ENCODE peak calls at places on chromosomes 12 and 14, in six cellular contexts. One of them, this sample, is unnamed.

GRCh38 chr14:104939666-104940410 is 15.2 kb downstream of the PLD4 start:
- DNase-seq in mesothelial cell of epicardium: no peak
- DNase-seq in kidney: peak; percentile 48
- DNase-seq in tibial artery: peak; percentile 25
- DNase-seq in stimulated activated CD4-positive, alpha-beta T cell treated with anti-CD3 and anti-CD28 coated beads, Interleukin-2, amount 100 ng/mL, for 48 hours: no peak
- DNase-seq in RCC 7860: no peak
- DNase-seq in this sample: no peak

GRCh38 chr12:93098077-93098476 is 169.0 kb upstream of the EEA1 start:
- DNase-seq in mesothelial cell of epicardium: no peak
- DNase-seq in kidney: no peak
- DNase-seq in tibial artery: peak; percentile 71
- DNase-seq in stimulated activated CD4-positive, alpha-beta T cell treated with anti-CD3 and anti-CD28 coated beads, Interleukin-2, amount 100 ng/mL, for 48 hours: peak; percentile 76
- DNase-seq in RCC 7860: no peak
- DNase-seq in this sample: peak; percentile 71

GRCh38 chr12:131583085-131583712 is 127.7 kb upstream of the SFSWAP start:
- DNase-seq in mesothelial cell of epicardium: no peak
- DNase-seq in kidney: no peak
- DNase-seq in tibial artery: no peak
- DNase-seq in stimulated activated CD4-positive, alpha-beta T cell treated with anti-CD3 and anti-CD28 coated beads, Interleukin-2, amount 100 ng/mL, for 48 hours: no peak
- DNase-seq in RCC 7860: no peak
- DNase-seq in this sample: no peak

GRCh38 chr14:92917041-92917940 is 5.7 kb upstream of the CHGA start:
- DNase-seq in mesothelial cell of epicardium: no peak
- DNase-seq in kidney: no peak
- DNase-seq in tibial artery: no peak
- DNase-seq in stimulated activated CD4-positive, alpha-beta T cell treated with anti-CD3 and anti-CD28 coated beads, Interleukin-2, amount 100 ng/mL, for 48 hours: no peak
- DNase-seq in RCC 7860: no peak
- DNase-seq in this sample: no peak

GRCh38 chr14:98956181-98956580 is 315.8 kb downstream of the BCL11B start:
- DNase-seq in mesothelial cell of epicardium: no peak
- DNase-seq in kidney: no peak
- DNase-seq in tibial artery: no peak
- DNase-seq in stimulated activated CD4-positive, alpha-beta T cell treated with anti-CD3 and anti-CD28 coated beads, Interleukin-2, amount 100 ng/mL, for 48 hours: no peak
- DNase-seq in RCC 7860: no peak
- DNase-seq in this sample: no peak

GRCh38 chr12:79555006-79555925 is 135.5 kb downstream of the PAWR start:
- DNase-seq in mesothelial cell of epicardium: no peak
- DNase-seq in kidney: no peak
- DNase-seq in tibial artery: no peak
- DNase-seq in stimulated activated CD4-positive, alpha-beta T cell treated with anti-CD3 and anti-CD28 coated beads, Interleukin-2, amount 100 ng/mL, for 48 hours: no peak
- DNase-seq in RCC 7860: peak; percentile 72
- DNase-seq in this sample: no peak

GRCh38 chr12:104049278-104050257 is at the start of gene GLT8D2:
- DNase-seq in mesothelial cell of epicardium: peak; percentile 39
- DNase-seq in kidney: peak; percentile 78
- DNase-seq in tibial artery: peak; percentile 60
- DNase-seq in stimulated activated CD4-positive, alpha-beta T cell treated with anti-CD3 and anti-CD28 coated beads, Interleukin-2, amount 100 ng/mL, for 48 hours: no peak
- DNase-seq in RCC 7860: no peak
- DNase-seq in this sample: no peak

GRCh38 chr14:54253195-54253947 is 143.4 kb upstream of the CDKN3 start:
- DNase-seq in mesothelial cell of epicardium: no peak
- DNase-seq in kidney: no peak
- DNase-seq in tibial artery: no peak
- DNase-seq in stimulated activated CD4-positive, alpha-beta T cell treated with anti-CD3 and anti-CD28 coated beads, Interleukin-2, amount 100 ng/mL, for 48 hours: peak; percentile 2
- DNase-seq in RCC 7860: peak; percentile 87
- DNase-seq in this sample: no peak

GRCh38 chr14:81137316-81137715 is 83.4 kb downstream of the GTF2A1 start:
- DNase-seq in mesothelial cell of epicardium: no peak
- DNase-seq in kidney: no peak
- DNase-seq in tibial artery: no peak
- DNase-seq in stimulated activated CD4-positive, alpha-beta T cell treated with anti-CD3 and anti-CD28 coated beads, Interleukin-2, amount 100 ng/mL, for 48 hours: no peak
- DNase-seq in RCC 7860: peak; percentile 87
- DNase-seq in this sample: no peak

GRCh38 chr14:97854918-97855317 is 1057.7 kb downstream of the VRK1 start:
- DNase-seq in mesothelial cell of epicardium: no peak
- DNase-seq in kidney: no peak
- DNase-seq in tibial artery: no peak
- DNase-seq in stimulated activated CD4-positive, alpha-beta T cell treated with anti-CD3 and anti-CD28 coated beads, Interleukin-2, amount 100 ng/mL, for 48 hours: no peak
- DNase-seq in RCC 7860: no peak
- DNase-seq in this sample: no peak

GRCh38 chr14:47039336-47039735 is 387.8 kb upstream of the RPL10L start:
- DNase-seq in mesothelial cell of epicardium: no peak
- DNase-seq in kidney: no peak
- DNase-seq in tibial artery: no peak
- DNase-seq in stimulated activated CD4-positive, alpha-beta T cell treated with anti-CD3 and anti-CD28 coated beads, Interleukin-2, amount 100 ng/mL, for 48 hours: no peak
- DNase-seq in RCC 7860: no peak
- DNase-seq in this sample: no peak

GRCh38 chr14:53539489-53540126 is 386.5 kb upstream of the DDHD1 start:
- DNase-seq in mesothelial cell of epicardium: peak; percentile 68
- DNase-seq in kidney: peak; percentile 82
- DNase-seq in tibial artery: peak; percentile 73
- DNase-seq in stimulated activated CD4-positive, alpha-beta T cell treated with anti-CD3 and anti-CD28 coated beads, Interleukin-2, amount 100 ng/mL, for 48 hours: peak; percentile 50
- DNase-seq in RCC 7860: peak; percentile 5
- DNase-seq in this sample: no peak

GRCh38 chr14:75553761-75554160 is 24.7 kb upstream of the FLVCR2 start:
- DNase-seq in mesothelial cell of epicardium: no peak
- DNase-seq in kidney: no peak
- DNase-seq in tibial artery: no peak
- DNase-seq in stimulated activated CD4-positive, alpha-beta T cell treated with anti-CD3 and anti-CD28 coated beads, Interleukin-2, amount 100 ng/mL, for 48 hours: no peak
- DNase-seq in RCC 7860: no peak
- DNase-seq in this sample: no peak

GRCh38 chr12:59382678-59383425 is 213.0 kb upstream of the SLC16A7 start:
- DNase-seq in mesothelial cell of epicardium: no peak
- DNase-seq in kidney: no peak
- DNase-seq in tibial artery: no peak
- DNase-seq in stimulated activated CD4-positive, alpha-beta T cell treated with anti-CD3 and anti-CD28 coated beads, Interleukin-2, amount 100 ng/mL, for 48 hours: no peak
- DNase-seq in RCC 7860: no peak
- DNase-seq in this sample: no peak

GRCh38 chr14:21191809-21192446 is 36.1 kb upstream of the OR5AU1 start:
- DNase-seq in mesothelial cell of epicardium: peak; percentile 43
- DNase-seq in kidney: peak; percentile 92
- DNase-seq in tibial artery: peak; percentile 55
- DNase-seq in stimulated activated CD4-positive, alpha-beta T cell treated with anti-CD3 and anti-CD28 coated beads, Interleukin-2, amount 100 ng/mL, for 48 hours: peak; percentile 54
- DNase-seq in RCC 7860: no peak
- DNase-seq in this sample: peak; percentile 72

GRCh38 chr12:17192721-17193120 is 586.8 kb upstream of the LMO3 start:
- DNase-seq in mesothelial cell of epicardium: no peak
- DNase-seq in kidney: no peak
- DNase-seq in tibial artery: no peak
- DNase-seq in stimulated activated CD4-positive, alpha-beta T cell treated with anti-CD3 and anti-CD28 coated beads, Interleukin-2, amount 100 ng/mL, for 48 hours: no peak
- DNase-seq in RCC 7860: no peak
- DNase-seq in this sample: no peak

GRCh38 chr12:107783406-107784376 is 9.2 kb downstream of the ASCL4 start:
- DNase-seq in mesothelial cell of epicardium: no peak
- DNase-seq in kidney: no peak
- DNase-seq in tibial artery: no peak
- DNase-seq in stimulated activated CD4-positive, alpha-beta T cell treated with anti-CD3 and anti-CD28 coated beads, Interleukin-2, amount 100 ng/mL, for 48 hours: no peak
- DNase-seq in RCC 7860: no peak
- DNase-seq in this sample: no peak

GRCh38 chr14:58783801-58784511 is 146.2 kb downstream of the DACT1 start:
- DNase-seq in mesothelial cell of epicardium: no peak
- DNase-seq in kidney: no peak
- DNase-seq in tibial artery: no peak
- DNase-seq in stimulated activated CD4-positive, alpha-beta T cell treated with anti-CD3 and anti-CD28 coated beads, Interleukin-2, amount 100 ng/mL, for 48 hours: no peak
- DNase-seq in RCC 7860: no peak
- DNase-seq in this sample: no peak

GRCh38 chr12:123813349-123813748 is 51.2 kb downstream of the DNAH10 start:
- DNase-seq in mesothelial cell of epicardium: no peak
- DNase-seq in kidney: no peak
- DNase-seq in tibial artery: no peak
- DNase-seq in stimulated activated CD4-positive, alpha-beta T cell treated with anti-CD3 and anti-CD28 coated beads, Interleukin-2, amount 100 ng/mL, for 48 hours: no peak
- DNase-seq in RCC 7860: no peak
- DNase-seq in this sample: no peak

GRCh38 chr12:19245656-19246055 is 116.1 kb downstream of the PLEKHA5 start:
- DNase-seq in mesothelial cell of epicardium: no peak
- DNase-seq in kidney: no peak
- DNase-seq in tibial artery: no peak
- DNase-seq in stimulated activated CD4-positive, alpha-beta T cell treated with anti-CD3 and anti-CD28 coated beads, Interleukin-2, amount 100 ng/mL, for 48 hours: no peak
- DNase-seq in RCC 7860: no peak
- DNase-seq in this sample: no peak

GRCh38 chr14:100605706-100606686 is 18.8 kb upstream of the BEGAIN start:
- DNase-seq in mesothelial cell of epicardium: no peak
- DNase-seq in kidney: peak; percentile 44
- DNase-seq in tibial artery: no peak
- DNase-seq in stimulated activated CD4-positive, alpha-beta T cell treated with anti-CD3 and anti-CD28 coated beads, Interleukin-2, amount 100 ng/mL, for 48 hours: no peak
- DNase-seq in RCC 7860: no peak
- DNase-seq in this sample: peak; percentile 41

GRCh38 chr14:48944802-48945201 is 641.4 kb downstream of the RPS29 start:
- DNase-seq in mesothelial cell of epicardium: no peak
- DNase-seq in kidney: no peak
- DNase-seq in tibial artery: no peak
- DNase-seq in stimulated activated CD4-positive, alpha-beta T cell treated with anti-CD3 and anti-CD28 coated beads, Interleukin-2, amount 100 ng/mL, for 48 hours: no peak
- DNase-seq in RCC 7860: no peak
- DNase-seq in this sample: no peak

GRCh38 chr14:78401866-78402265 is 231.7 kb downstream of the NRXN3 start:
- DNase-seq in mesothelial cell of epicardium: no peak
- DNase-seq in kidney: no peak
- DNase-seq in tibial artery: no peak
- DNase-seq in stimulated activated CD4-positive, alpha-beta T cell treated with anti-CD3 and anti-CD28 coated beads, Interleukin-2, amount 100 ng/mL, for 48 hours: no peak
- DNase-seq in RCC 7860: peak; percentile 66
- DNase-seq in this sample: no peak

GRCh38 chr14:96662116-96662901 is 134.9 kb upstream of the VRK1 start:
- DNase-seq in mesothelial cell of epicardium: no peak
- DNase-seq in kidney: no peak
- DNase-seq in tibial artery: no peak
- DNase-seq in stimulated activated CD4-positive, alpha-beta T cell treated with anti-CD3 and anti-CD28 coated beads, Interleukin-2, amount 100 ng/mL, for 48 hours: no peak
- DNase-seq in RCC 7860: no peak
- DNase-seq in this sample: no peak

GRCh38 chr12:6780573-6780972 is 8.3 kb downstream of the LAG3 start:
- DNase-seq in mesothelial cell of epicardium: no peak
- DNase-seq in kidney: no peak
- DNase-seq in tibial artery: no peak
- DNase-seq in stimulated activated CD4-positive, alpha-beta T cell treated with anti-CD3 and anti-CD28 coated beads, Interleukin-2, amount 100 ng/mL, for 48 hours: no peak
- DNase-seq in RCC 7860: no peak
- DNase-seq in this sample: peak; percentile 49

GRCh38 chr14:54622189-54622958 is 55.4 kb downstream of the SAMD4A start:
- DNase-seq in mesothelial cell of epicardium: no peak
- DNase-seq in kidney: no peak
- DNase-seq in tibial artery: no peak
- DNase-seq in stimulated activated CD4-positive, alpha-beta T cell treated with anti-CD3 and anti-CD28 coated beads, Interleukin-2, amount 100 ng/mL, for 48 hours: peak; percentile 55
- DNase-seq in RCC 7860: no peak
- DNase-seq in this sample: no peak

GRCh38 chr14:21309238-21309636 is 29.4 kb downstream of the RPGRIP1 start:
- DNase-seq in mesothelial cell of epicardium: no peak
- DNase-seq in kidney: no peak
- DNase-seq in tibial artery: no peak
- DNase-seq in stimulated activated CD4-positive, alpha-beta T cell treated with anti-CD3 and anti-CD28 coated beads, Interleukin-2, amount 100 ng/mL, for 48 hours: peak; percentile 1
- DNase-seq in RCC 7860: no peak
- DNase-seq in this sample: no peak

GRCh38 chr12:40107803-40108620 is 2.1 kb upstream of the SLC2A13 start:
- DNase-seq in mesothelial cell of epicardium: no peak
- DNase-seq in kidney: no peak
- DNase-seq in tibial artery: no peak
- DNase-seq in stimulated activated CD4-positive, alpha-beta T cell treated with anti-CD3 and anti-CD28 coated beads, Interleukin-2, amount 100 ng/mL, for 48 hours: no peak
- DNase-seq in RCC 7860: no peak
- DNase-seq in this sample: no peak